ENCODE peak calls at places on chromosomes 16 and 17, in eight cellular contexts. Y is AG04450, G is dorsolateral prefrontal cortex, I is neural crest cell, D is cardiac muscle cell, C is Peyer's patch, W is sigmoid colon, P is upper lobe of right lung. Q is an unnamed sample.

GRCh38 chr16:58491-59439 is 5.1 kb downstream of the SNRNP25 start:
- DNase-seq in Y (no peak), P (no peak), D (no peak), C (no peak), I (no peak), G (no peak), W (no peak), Q (no peak)

GRCh38 chr17:82520041-82520910 is 744 bp downstream of the FOXK2 start:
- DNase-seq in D (peak), Y (no peak), G (no peak), I (peak), P (peak), C (peak), W (peak), Q (no peak)

GRCh38 chr17:28891201-28891600 is 6.3 kb downstream of the FLOT2 start:
- DNase-seq in D (no peak), Y (no peak), C (no peak), I (no peak), W (no peak), P (no peak), G (no peak), Q (no peak)

GRCh38 chr16:73027655-73028220 is 20.2 kb downstream of the ZFHX3 start:
- DNase-seq in W (peak), I (no peak), C (no peak), P (no peak), D (no peak), Y (no peak), G (no peak), Q (no peak)

GRCh38 chr16:69904495-69905170 is 46.5 kb upstream of the CLEC18A start:
- DNase-seq in G (no peak), P (no peak), C (no peak), W (no peak), D (no peak), Y (no peak), I (no peak), Q (no peak)

GRCh38 chr16:35562471-35562870 is 2103.1 kb downstream of the TP53TG3F start:
- DNase-seq in G (no peak), P (no peak), Y (no peak), W (no peak), C (no peak), I (no peak), D (no peak), Q (no peak)

GRCh38 chr16:84999200-84999599 is 12.1 kb downstream of the ZDHHC7 start:
- DNase-seq in I (no peak), D (no peak), W (no peak), Y (no peak), C (no peak), P (no peak), G (no peak), Q (no peak)

GRCh38 chr16:21159281-21159951 is 942 bp downstream of the LDAF1 start:
- DNase-seq in P (peak), D (no peak), C (peak), W (peak), G (no peak), I (peak), Y (no peak), Q (peak)

GRCh38 chr17:44672479-44673093 is 16.3 kb downstream of the MEIOC start:
- DNase-seq in D (peak), Y (no peak), C (no peak), W (no peak), P (no peak), G (no peak), I (no peak), Q (no peak)

GRCh38 chr17:17175917-17176316 is 30.2 kb downstream of the PLD6 start:
- DNase-seq in P (no peak), G (no peak), Y (no peak), D (no peak), C (peak), I (no peak), W (no peak), Q (no peak)

GRCh38 chr16:85550422-85551318 is 62.5 kb upstream of the GSE1 start:
- DNase-seq in Y (no peak), G (no peak), I (no peak), C (no peak), P (no peak), D (no peak), W (no peak), Q (no peak)

GRCh38 chr17:41520821-41521521 is 2.3 kb upstream of the KRT15 start:
- DNase-seq in G (no peak), I (no peak), D (no peak), P (no peak), Y (no peak), C (no peak), W (no peak), Q (no peak)

GRCh38 chr16:49441366-49441780 is 67.8 kb downstream of the C16orf78 start:
- DNase-seq in W (no peak), C (peak), Y (no peak), I (peak), D (peak), P (no peak), G (no peak), Q (no peak)

GRCh38 chr17:82938486-82939212 is 98.8 kb upstream of the ZNF750 start:
- DNase-seq in C (no peak), D (no peak), I (no peak), G (no peak), P (peak), W (peak), Y (no peak), Q (no peak)

GRCh38 chr17:49898547-49899490 is 51.0 kb upstream of the TAC4 start:
- DNase-seq in W (no peak), P (no peak), C (no peak), D (no peak), G (no peak), Y (no peak), I (no peak), Q (no peak)
- TF ChIP-seq CTCF in W (no peak), P (no peak), C (no peak), D (peak), G (no peak), Y (peak), I (no peak), Q (peak)

DNA sequence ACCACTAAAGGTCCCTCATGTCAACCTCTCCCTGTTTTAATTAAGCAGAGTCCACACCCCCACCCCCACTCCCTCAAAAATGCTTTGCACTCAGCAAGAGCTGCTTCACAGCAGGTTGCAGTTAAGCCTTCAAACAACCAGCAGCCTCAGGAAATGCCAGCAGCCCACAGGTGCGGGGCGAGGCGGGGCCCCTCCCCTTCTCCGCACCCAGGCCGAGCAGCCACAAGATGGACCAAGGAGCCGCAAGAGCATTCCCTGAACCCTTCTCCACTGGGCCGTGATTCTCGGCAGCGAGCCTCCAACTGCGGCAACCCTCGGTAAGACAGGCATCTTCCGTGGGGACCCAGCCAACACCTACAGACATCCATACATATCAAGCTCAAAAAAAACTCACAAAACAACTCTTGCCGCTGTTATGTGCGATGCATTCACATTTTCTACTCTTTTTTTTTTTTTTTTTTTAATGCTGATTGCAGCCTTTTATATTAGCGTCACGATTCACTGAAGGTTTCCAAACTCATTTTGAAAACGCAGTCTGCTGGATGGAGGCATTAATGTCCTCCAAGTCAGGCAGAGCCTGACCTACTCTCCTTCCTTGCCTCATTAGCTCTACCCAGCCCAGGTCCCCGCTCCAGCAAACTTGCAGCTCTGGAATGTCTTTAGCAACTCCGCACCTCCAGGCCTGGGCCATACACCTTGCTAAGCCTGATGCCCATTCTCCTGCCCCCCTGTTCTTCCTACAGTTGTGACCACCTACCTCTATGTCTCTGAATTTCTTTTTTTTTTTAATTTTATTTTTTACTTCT is 66.0 kb downstream of the AXIN2 start:
- DNase-seq in G (no peak), P (peak), Y (no peak), C (no peak), D (peak), W (no peak), I (no peak), Q (peak)
- TF ChIP-seq CTCF in G (no peak), P (no peak), Y (no peak), C (peak), D (no peak), W (no peak), I (peak), Q (no peak)

DNA sequence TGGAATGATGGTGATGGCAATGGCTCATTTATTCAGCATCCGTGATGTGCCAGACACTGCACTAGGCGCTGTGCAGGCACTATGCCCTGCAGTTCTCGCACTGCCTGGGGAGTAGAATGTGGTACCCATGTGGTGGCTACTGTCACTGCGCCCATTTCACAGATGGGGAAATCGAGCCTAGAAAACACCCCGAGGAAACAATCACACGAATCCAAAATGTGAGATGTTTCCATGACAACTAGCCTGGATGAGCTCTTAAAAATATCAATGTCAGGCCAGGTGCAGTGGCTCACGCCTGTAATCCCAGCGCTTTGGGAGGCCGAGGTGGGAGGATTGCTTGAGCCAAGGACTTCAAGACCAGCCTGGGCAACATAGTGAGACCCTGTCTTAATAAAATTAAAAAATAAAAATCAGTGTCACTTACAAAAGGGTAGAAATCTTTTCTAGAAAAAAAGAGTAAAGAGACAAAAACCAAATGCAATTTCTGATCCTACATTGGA is 57.9 kb upstream of the TNRC6A start:
- DNase-seq in P (no peak), D (no peak), W (no peak), C (no peak), I (no peak), Y (no peak), G (no peak), Q (no peak)
- TF ChIP-seq CTCF in P (no peak), D (no peak), W (no peak), C (no peak), I (no peak), Y (no peak), G (no peak), Q (no peak)

GRCh38 chr16:67345401-67345800 is 18.8 kb downstream of the LRRC36 start:
- DNase-seq in Y (no peak), C (no peak), P (no peak), G (no peak), I (no peak), W (no peak), D (no peak), Q (no peak)

GRCh38 chr16:67346328-67346727 is 19.7 kb downstream of the LRRC36 start:
- DNase-seq in I (no peak), Y (no peak), G (no peak), C (no peak), P (no peak), W (no peak), D (no peak), Q (no peak)

DNA sequence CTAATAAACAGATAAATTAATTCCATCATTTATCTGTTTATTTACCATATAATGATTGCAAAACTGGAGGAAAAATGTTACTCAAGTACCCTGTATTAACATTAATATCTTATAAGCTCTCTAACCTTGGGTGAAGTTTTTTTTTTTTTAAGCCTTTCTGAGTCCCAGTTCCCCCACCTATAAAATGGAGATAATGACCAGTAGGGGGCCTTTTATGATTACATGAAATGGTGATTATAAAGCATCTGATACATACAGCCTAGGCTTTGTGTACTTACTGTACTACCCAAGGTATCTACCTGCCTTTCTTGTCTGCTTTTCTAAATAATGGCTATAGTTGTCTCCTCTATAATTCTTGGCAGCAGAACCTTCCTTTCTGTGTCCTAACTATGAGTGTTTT is 22.6 kb downstream of the LRRC36 start:
- DNase-seq in C (no peak), I (no peak), P (no peak), W (no peak), Y (no peak), D (peak), G (no peak), Q (no peak)
- TF ChIP-seq CTCF in C (peak), I (peak), P (peak), W (no peak), Y (peak), D (peak), G (peak), Q (peak)

DNA sequence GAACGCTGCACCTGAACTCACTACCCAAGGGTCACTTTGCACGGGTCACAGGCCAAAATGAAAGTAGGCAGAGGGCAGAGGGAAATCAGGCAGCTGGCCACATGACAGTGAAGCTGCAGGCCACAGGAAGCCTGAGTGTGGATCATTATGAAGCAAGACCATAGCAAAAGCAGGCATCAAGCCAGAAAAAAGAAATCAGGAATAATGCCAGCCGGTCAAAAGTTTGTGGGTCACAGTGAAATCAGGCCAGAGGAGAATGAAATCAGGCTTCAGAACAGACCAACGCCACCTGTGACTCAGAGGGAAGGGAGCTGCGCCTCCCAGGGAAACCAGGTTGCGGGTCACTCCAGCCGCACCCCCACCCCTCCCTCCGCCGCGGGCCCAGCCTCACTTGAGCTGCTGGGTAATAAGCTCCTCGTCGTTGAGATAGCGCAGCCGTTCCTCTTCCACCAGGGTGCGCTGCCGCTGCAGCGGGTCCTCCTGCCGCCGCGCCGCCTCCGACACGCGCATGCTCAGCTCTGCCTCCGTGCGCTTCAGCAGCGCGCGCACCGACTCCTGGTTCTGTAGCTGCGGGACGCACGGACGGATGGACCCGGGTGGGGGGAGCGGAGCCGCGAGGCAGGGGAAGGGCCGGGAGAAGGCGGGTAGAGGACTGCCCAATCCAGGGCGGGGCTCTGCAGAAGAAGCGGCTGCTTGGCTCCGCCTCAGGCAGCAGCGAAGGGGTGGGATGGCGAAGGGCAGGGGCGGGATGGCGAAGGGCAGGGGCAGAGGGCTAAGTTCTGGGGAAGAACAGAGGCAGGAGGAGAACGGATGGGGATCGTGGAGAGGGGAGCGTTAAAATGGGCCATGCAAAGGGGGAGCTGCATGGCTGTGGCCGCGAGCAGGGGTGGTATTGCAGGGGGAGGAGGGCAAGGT is 47.7 kb downstream of the SRCIN1 start:
- DNase-seq in G (peak), I (peak), P (peak), C (peak), D (peak), Y (peak), W (peak), Q (peak)
- TF ChIP-seq CTCF in G (peak), I (peak), P (peak), C (peak), D (peak), Y (peak), W (peak), Q (peak)